ENCODE peak calls at places on chromosomes 1 and 21, in seven cellular contexts. E is kidney epithelial cell; P is stimulated activated CD8-positive, alpha-beta memory T cell treated with anti-CD3 and anti-CD28 coated beads, Interleukin-7, amount 100 ng/mL, for 4 hours; D is hepatic stellate cell; F is stimulated activated naive CD4-positive, alpha-beta T cell; B is AG04450; U is RCC 7860. M is an unnamed sample.

GRCh38 chr1:189180057-189180456 is 1297.6 kb downstream of the BRINP3 start:
- DNase-seq in F (no peak), E (no peak), B (no peak), P (no peak), D (no peak), U (no peak), M (no peak)

GRCh38 chr1:218557731-218558130 is 212.6 kb downstream of the TGFB2 start:
- DNase-seq in B (no peak), U (no peak), E (no peak), D (no peak), P (no peak), F (no peak), M (no peak)

GRCh38 chr1:161884475-161884874 is 118.4 kb downstream of the ATF6 start:
- DNase-seq in F (no peak), E (no peak), U (no peak), P (no peak), B (no peak), D (no peak), M (no peak)

GRCh38 chr1:196438324-196438723 is 169.9 kb downstream of the KCNT2 start:
- DNase-seq in U (peak), D (no peak), E (peak), B (no peak), P (no peak), F (no peak), M (no peak)

GRCh38 chr21:41045534-41046268 is 122.3 kb upstream of the BACE2 start:
- DNase-seq in D (no peak), U (no peak), P (no peak), E (no peak), F (no peak), B (no peak), M (no peak)

GRCh38 chr1:53715478-53715877 is 23.5 kb downstream of the GLIS1 start:
- DNase-seq in U (no peak), F (no peak), P (no peak), B (no peak), D (peak), E (no peak), M (no peak)

GRCh38 chr1:24195874-24196273 is 8.8 kb upstream of the IFNLR1 start:
- DNase-seq in D (no peak), F (no peak), E (no peak), U (no peak), P (no peak), B (no peak), M (no peak)

GRCh38 chr1:180842052-180842451 is 70.6 kb upstream of the KIAA1614 start:
- DNase-seq in P (no peak), U (no peak), D (peak), F (no peak), E (no peak), B (peak), M (no peak)

GRCh38 chr1:196387766-196388165 is 220.5 kb downstream of the KCNT2 start:
- DNase-seq in E (no peak), U (no peak), B (no peak), F (no peak), P (no peak), D (no peak), M (no peak)

GRCh38 chr1:11728126-11728806 is 7.7 kb upstream of the AGTRAP start:
- DNase-seq in P (no peak), E (no peak), B (no peak), D (no peak), U (peak), F (no peak), M (no peak)

M was measured in coronary artery.